ENCODE peak calls at places on chromosome 19, in five cellular contexts. A is K562, E is GM12878, M is SK-N-SH, O is HepG2. Z is an unnamed sample.

GRCh38 chr19:51422053-51422448 is 4.6 kb upstream of the SIGLEC10 start:
- DNase-seq in O (peak), M (peak), E (no peak), A (peak), Z (peak)

GRCh38 chr19:35291259-35291658 is 702 bp upstream of the MAG start:
- DNase-seq in E (no peak), M (no peak), O (no peak), A (no peak), Z (no peak)

GRCh38 chr19:13588953-13589833 is 82.9 kb upstream of the CACNA1A start:
- DNase-seq in A (peak), E (no peak), O (peak), M (peak), Z (peak)

GRCh38 chr19:41735071-41735623 is 20.2 kb upstream of the CEACAM6 start:
- DNase-seq in A (no peak), E (no peak), O (no peak), M (no peak), Z (no peak)

GRCh38 chr19:5333581-5334365 is 6.8 kb downstream of the PTPRS start:
- DNase-seq in E (no peak), M (no peak), A (peak), O (no peak), Z (no peak)

GRCh38 chr19:29577662-29577963 is 28.5 kb upstream of the POP4 start:
- DNase-seq in A (no peak), O (no peak), E (no peak), M (no peak), Z (no peak)

GRCh38 chr19:19111967-19112580 is 26.2 kb downstream of the TMEM161A start:
- DNase-seq in A (no peak), O (no peak), E (no peak), M (peak), Z (no peak)

GRCh38 chr19:17688853-17689595 is 870 bp upstream of the UNC13A start:
- DNase-seq in M (no peak), E (no peak), O (no peak), A (no peak), Z (no peak)

GRCh38 chr19:1125601-1126533 is 22.1 kb downstream of the GPX4 start:
- DNase-seq in M (no peak), O (no peak), A (no peak), E (no peak), Z (peak)

GRCh38 chr19:47447470-47448359 is 24.0 kb downstream of the SLC8A2 start:
- DNase-seq in E (no peak), O (peak), A (peak), M (peak), Z (peak)

GRCh38 chr19:13103585-13103923 is 896 bp upstream of the LYL1 start:
- DNase-seq in O (no peak), E (no peak), A (peak), M (no peak), Z (no peak)

GRCh38 chr19:39832341-39833083 is 1.4 kb downstream of the DYRK1B start:
- DNase-seq in O (no peak), E (no peak), A (no peak), M (no peak), Z (no peak)

GRCh38 chr19:6088677-6089063 is 21.6 kb downstream of the RFX2 start:
- DNase-seq in E (no peak), O (no peak), A (no peak), M (no peak), Z (peak)

GRCh38 chr19:18117364-18117691 is 19.8 kb downstream of the MAST3 start:
- DNase-seq in A (no peak), O (no peak), M (no peak), E (no peak), Z (no peak)

GRCh38 chr19:41116261-41116660 is 2.0 kb downstream of the CYP2F1 start:
- DNase-seq in E (no peak), M (no peak), O (no peak), A (no peak), Z (no peak)

GRCh38 chr19:35048911-35049411 is 7.4 kb downstream of the HPN start:
- DNase-seq in A (no peak), M (no peak), O (no peak), E (no peak), Z (no peak)

GRCh38 chr19:55434356-55434755 is 8.7 kb downstream of the SHISA7 start:
- DNase-seq in O (no peak), M (no peak), A (no peak), E (no peak), Z (no peak)

GRCh38 chr19:35375505-35376307 is 4.8 kb downstream of the GPR42 start:
- DNase-seq in A (no peak), M (no peak), E (no peak), O (no peak), Z (no peak)

GRCh38 chr19:10201176-10201575 is 6.4 kb upstream of the DNMT1 start:
- DNase-seq in E (no peak), A (no peak), O (no peak), M (no peak), Z (no peak)

GRCh38 chr19:46732172-46732938 is 13.5 kb upstream of the FKRP start:
- DNase-seq in O (no peak), A (no peak), E (no peak), M (no peak), Z (no peak)

GRCh38 chr19:42330521-42330835 is 5.0 kb downstream of the MEGF8 start:
- DNase-seq in E (no peak), O (no peak), A (no peak), M (no peak), Z (no peak)

GRCh38 chr19:52943884-52944643 is 18.6 kb downstream of the ZNF816 start:
- DNase-seq in E (no peak), A (no peak), O (peak), M (no peak), Z (no peak)

GRCh38 chr19:52142001-52142595 is 2.4 kb upstream of the ZNF616 start:
- DNase-seq in M (no peak), O (no peak), A (no peak), E (no peak), Z (no peak)

GRCh38 chr19:12841094-12841493 is 2.8 kb downstream of the MAST1 start:
- DNase-seq in A (peak), E (no peak), O (no peak), M (peak), Z (peak)

GRCh38 chr19:2385053-2385721 is 25.1 kb downstream of the TMPRSS9 start:
- DNase-seq in E (no peak), A (peak), O (peak), M (peak), Z (peak)

GRCh38 chr19:42268142-42268703 is 829 bp upstream of the CIC start:
- DNase-seq in E (peak), M (peak), A (peak), O (peak), Z (peak)

GRCh38 chr19:43441736-43442135 is 23.7 kb downstream of the LYPD3 start:
- DNase-seq in E (no peak), M (no peak), A (no peak), O (no peak), Z (no peak)

GRCh38 chr19:1070931-1071791 is 4.2 kb downstream of the ARHGAP45 start:
- DNase-seq in A (no peak), E (no peak), M (peak), O (no peak), Z (no peak)

GRCh38 chr19:44315883-44316282 is 11.1 kb upstream of the ZNF235 start:
- DNase-seq in E (no peak), A (no peak), O (no peak), M (no peak), Z (no peak)

GRCh38 chr19:7397687-7398086 is 49.0 kb downstream of the ARHGEF18 start:
- DNase-seq in A (no peak), E (no peak), O (peak), M (no peak), Z (peak)
- TF ChIP-seq MXI1 in A (no peak), E (no peak), O (no peak), M (no peak), Z (no peak)

GRCh38 chr19:45468159-45468651 is 409 bp downstream of the FOSB start:
- DNase-seq in M (no peak), E (no peak), O (no peak), A (no peak), Z (no peak)
- TF ChIP-seq MXI1 in M (no peak), E (no peak), O (no peak), A (no peak), Z (no peak)

GRCh38 chr19:4288091-4288777 is 9.2 kb downstream of the SHD start:
- DNase-seq in M (no peak), A (peak), E (no peak), O (no peak), Z (no peak)
- TF ChIP-seq MXI1 in M (no peak), A (no peak), E (no peak), O (no peak), Z (no peak)

GRCh38 chr19:49390978-49391304 is 2.9 kb downstream of the KASH5 start:
- DNase-seq in O (no peak), E (no peak), M (no peak), A (no peak), Z (no peak)
- TF ChIP-seq MXI1 in O (no peak), E (no peak), M (no peak), A (no peak), Z (no peak)

DNA sequence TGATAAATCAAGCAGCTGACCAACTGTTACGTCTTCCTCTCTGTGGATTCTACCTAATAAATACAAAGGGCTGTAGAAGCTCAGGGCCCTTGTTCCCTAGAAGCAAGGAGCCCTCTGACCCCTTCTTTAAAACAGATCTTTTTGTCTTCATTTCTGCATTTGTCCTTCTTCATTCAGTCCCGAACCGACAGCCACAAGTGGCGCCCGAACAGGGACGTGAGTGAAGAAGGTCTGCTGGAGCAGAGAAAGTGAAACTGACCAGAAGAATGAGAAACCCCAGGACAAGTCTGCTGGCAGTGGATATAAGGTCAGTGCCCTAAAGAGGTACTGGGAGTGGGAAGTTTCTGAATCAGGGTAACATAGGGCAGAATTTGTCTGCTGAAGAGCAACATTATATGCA is 13.1 kb downstream of the ZNF773 start:
- DNase-seq in O (no peak), A (no peak), E (no peak), M (no peak), Z (peak)
- TF ChIP-seq MXI1 in O (no peak), A (no peak), E (no peak), M (no peak), Z (no peak)

DNA sequence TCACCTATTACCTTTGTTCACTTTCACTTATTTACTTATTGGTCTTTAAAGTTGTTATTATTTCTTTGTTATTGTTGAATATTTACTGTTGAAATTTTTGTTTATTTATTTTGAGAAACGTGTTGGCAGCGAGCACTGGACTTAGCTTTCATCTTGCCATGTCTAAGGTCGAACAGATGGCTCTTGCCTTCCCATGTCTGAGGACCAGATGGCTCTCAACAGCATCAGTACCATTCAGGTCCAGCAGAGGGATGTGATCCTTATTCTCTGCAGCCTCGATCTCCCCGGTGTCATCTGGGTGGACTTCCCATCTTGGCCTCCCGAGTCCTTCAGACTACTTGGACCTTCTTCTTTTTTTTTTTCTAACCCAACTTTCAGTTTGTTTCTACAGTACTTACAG is 1437.6 kb downstream of the UQCRFS1 start:
- DNase-seq in M (no peak), O (no peak), E (no peak), A (peak), Z (no peak)
- TF ChIP-seq MXI1 in M (no peak), O (no peak), E (no peak), A (no peak), Z (no peak)

GRCh38 chr19:53947624-53948023 is 15.1 kb upstream of the CACNG8 start:
- DNase-seq in O (peak), E (no peak), A (no peak), M (peak), Z (no peak)
- TF ChIP-seq MXI1 in O (no peak), E (no peak), A (no peak), M (no peak), Z (no peak)

GRCh38 chr19:33039108-33039599 is 25.5 kb downstream of the RHPN2 start:
- DNase-seq in M (no peak), A (no peak), E (no peak), O (peak), Z (no peak)

GRCh38 chr19:33035461-33035860 is 29.2 kb downstream of the RHPN2 start:
- DNase-seq in M (no peak), E (no peak), O (no peak), A (no peak), Z (no peak)

GRCh38 chr19:33040994-33041827 is 23.5 kb downstream of the RHPN2 start:
- DNase-seq in E (peak), O (peak), M (no peak), A (no peak), Z (no peak)

DNA sequence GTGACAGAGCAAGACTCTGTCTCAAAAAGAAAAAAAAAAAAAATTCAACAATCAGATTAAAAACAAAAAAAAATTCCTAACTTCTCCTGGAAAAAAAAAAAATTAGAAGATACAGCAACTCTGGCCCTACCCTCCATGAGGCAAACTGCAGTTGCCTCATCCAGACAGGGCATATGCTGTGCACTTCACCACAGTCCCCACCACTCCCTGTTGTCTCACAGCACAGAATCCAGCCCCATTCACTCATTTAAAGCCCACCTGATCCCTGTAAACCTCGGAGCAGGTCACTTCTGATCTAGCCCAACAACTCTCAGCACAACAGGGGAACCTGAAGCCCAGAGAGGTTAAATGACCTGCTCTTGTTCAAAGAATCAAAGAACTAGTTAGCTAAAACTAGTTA is 24.9 kb downstream of the RHPN2 start:
- DNase-seq in E (no peak), O (no peak), A (no peak), M (no peak), Z (no peak)
- TF ChIP-seq MXI1 in E (no peak), O (no peak), A (no peak), M (no peak), Z (no peak)

GRCh38 chr19:11507370-11508078 is 1.9 kb upstream of the ZNF653 start:
- DNase-seq in M (no peak), E (no peak), A (no peak), O (no peak), Z (no peak)
- TF ChIP-seq MXI1 in M (no peak), E (no peak), A (no peak), O (no peak), Z (no peak)

Z was measured in IMR-90.